ENCODE peak calls at places on chromosomes 12 and 14, in ten cellular contexts. P, E, B, U, Z, D, X, Q, W and N are unnamed samples.

GRCh38 chr12:125166046-125166445 is 100.8 kb downstream of the AACS start:
- DNase-seq in P (no peak), E (no peak), B (no peak), U (no peak), Z (no peak), D (no peak), X (no peak), Q (no peak), W (no peak), N (no peak)

GRCh38 chr14:22877000-22877501 is 5.5 kb downstream of the LRP10 start:
- DNase-seq in P (no peak), E (no peak), B (no peak), U (no peak), Z (no peak), D (no peak), X (no peak), Q (no peak), W (no peak), N (no peak)

GRCh38 chr14:45085004-45085403 is 1.1 kb downstream of the PRPF39 start:
- DNase-seq in P (peak), E (no peak), B (no peak), U (no peak), Z (no peak), D (peak), X (no peak), Q (no peak), W (no peak), N (no peak)

GRCh38 chr12:39605996-39606395 is 13.6 kb downstream of the ABCD2 start:
- DNase-seq in P (no peak), E (no peak), B (no peak), U (no peak), Z (no peak), D (no peak), X (no peak), Q (no peak), W (no peak), N (no peak)

GRCh38 chr14:74535756-74536325 is 42.3 kb downstream of the ISCA2 start:
- DNase-seq in P (no peak), E (no peak), B (no peak), U (no peak), Z (no peak), D (no peak), X (no peak), Q (no peak), W (no peak), N (no peak)

GRCh38 chr12:107167756-107168155 is 74.4 kb upstream of the CRY1 start:
- DNase-seq in P (no peak), E (no peak), B (no peak), U (no peak), Z (no peak), D (no peak), X (no peak), Q (no peak), W (no peak), N (no peak)

GRCh38 chr14:90886297-90886830 is 70.1 kb upstream of the TTC7B start:
- DNase-seq in P (no peak), E (no peak), B (no peak), U (no peak), Z (no peak), D (no peak), X (no peak), Q (no peak), W (no peak), N (no peak)

GRCh38 chr12:55742719-55743130 is at the start of gene GDF11:
- DNase-seq in P (peak), E (peak), B (peak), U (peak), Z (peak), D (peak), X (peak), Q (no peak), W (peak), N (no peak)

GRCh38 chr12:19186722-19187661 is 57.5 kb downstream of the PLEKHA5 start:
- DNase-seq in P (peak), E (no peak), B (peak), U (no peak), Z (no peak), D (peak), X (no peak), Q (peak), W (no peak), N (no peak)

GRCh38 chr14:29536886-29537511 is 390.6 kb downstream of the PRKD1 start:
- DNase-seq in P (no peak), E (no peak), B (no peak), U (no peak), Z (no peak), D (no peak), X (no peak), Q (no peak), W (no peak), N (no peak)

GRCh38 chr12:107749094-107749493 is 11.8 kb downstream of the PRDM4 start:
- DNase-seq in P (no peak), E (no peak), B (no peak), U (no peak), Z (no peak), D (no peak), X (no peak), Q (no peak), W (no peak), N (no peak)

GRCh38 chr14:60346706-60347105 is 97.7 kb downstream of the PPM1A start:
- DNase-seq in P (no peak), E (no peak), B (no peak), U (no peak), Z (no peak), D (no peak), X (no peak), Q (no peak), W (no peak), N (no peak)

GRCh38 chr14:20848316-20848954 is 42.8 kb upstream of the RNASE3 start:
- DNase-seq in P (no peak), E (no peak), B (no peak), U (no peak), Z (no peak), D (no peak), X (peak), Q (no peak), W (no peak), N (no peak)

GRCh38 chr12:11954181-11954580 is 116.6 kb upstream of the BCL2L14 start:
- DNase-seq in P (peak), E (no peak), B (no peak), U (no peak), Z (peak), D (no peak), X (no peak), Q (no peak), W (no peak), N (no peak)

GRCh38 chr12:3550839-3551238 is 59.8 kb downstream of the PRMT8 start:
- DNase-seq in P (no peak), E (no peak), B (no peak), U (no peak), Z (no peak), D (no peak), X (no peak), Q (no peak), W (no peak), N (no peak)

GRCh38 chr12:47281667-47282171 is 202.0 kb upstream of the AMIGO2 start:
- DNase-seq in P (peak), E (peak), B (no peak), U (no peak), Z (peak), D (no peak), X (no peak), Q (no peak), W (no peak), N (no peak)

GRCh38 chr14:75459099-75459741 is 31.4 kb downstream of the JDP2 start:
- DNase-seq in P (peak), E (no peak), B (no peak), U (no peak), Z (no peak), D (peak), X (peak), Q (no peak), W (no peak), N (no peak)

GRCh38 chr12:2395352-2395977 is 342.7 kb downstream of the CACNA1C start:
- DNase-seq in P (no peak), E (peak), B (peak), U (peak), Z (peak), D (no peak), X (no peak), Q (peak), W (peak), N (peak)

GRCh38 chr14:90503582-90503981 is 106.8 kb downstream of the CALM1 start:
- DNase-seq in P (no peak), E (no peak), B (no peak), U (no peak), Z (no peak), D (no peak), X (peak), Q (no peak), W (no peak), N (no peak)

GRCh38 chr12:40622246-40622838 is 69.9 kb upstream of the CNTN1 start:
- DNase-seq in P (peak), E (peak), B (no peak), U (no peak), Z (peak), D (peak), X (peak), Q (peak), W (no peak), N (peak)

GRCh38 chr14:100542619-100543205 is 44.5 kb downstream of the BEGAIN start:
- DNase-seq in P (no peak), E (no peak), B (no peak), U (no peak), Z (no peak), D (no peak), X (peak), Q (no peak), W (no peak), N (no peak)

GRCh38 chr12:117356048-117356447 is 5.4 kb downstream of the NOS1 start:
- DNase-seq in P (no peak), E (no peak), B (no peak), U (no peak), Z (no peak), D (no peak), X (no peak), Q (no peak), W (no peak), N (no peak)

GRCh38 chr12:13044002-13044858 is at the start of gene FAM234B:
- DNase-seq in P (peak), E (peak), B (peak), U (peak), Z (peak), D (peak), X (peak), Q (peak), W (peak), N (peak)

GRCh38 chr14:104139460-104140212 is 1.2 kb downstream of the KIF26A start:
- DNase-seq in P (no peak), E (no peak), B (no peak), U (no peak), Z (no peak), D (no peak), X (peak), Q (peak), W (no peak), N (no peak)

GRCh38 chr14:66610154-66610563 is 102.2 kb downstream of the GPHN start:
- DNase-seq in P (peak), E (no peak), B (no peak), U (no peak), Z (no peak), D (no peak), X (no peak), Q (no peak), W (no peak), N (peak)

GRCh38 chr14:61145258-61145902 is 135.8 kb downstream of the TMEM30B start:
- DNase-seq in P (no peak), E (no peak), B (no peak), U (no peak), Z (no peak), D (no peak), X (no peak), Q (no peak), W (no peak), N (no peak)

GRCh38 chr12:59708059-59708458 is 112.2 kb downstream of the SLC16A7 start:
- DNase-seq in P (no peak), E (no peak), B (no peak), U (no peak), Z (no peak), D (no peak), X (no peak), Q (no peak), W (no peak), N (no peak)

GRCh38 chr14:98984719-98985041 is 287.3 kb downstream of the BCL11B start:
- DNase-seq in P (peak), E (peak), B (peak), U (peak), Z (peak), D (no peak), X (no peak), Q (no peak), W (peak), N (no peak)

GRCh38 chr14:97779140-97779539 is 982.0 kb downstream of the VRK1 start:
- DNase-seq in P (no peak), E (no peak), B (no peak), U (no peak), Z (no peak), D (peak), X (no peak), Q (no peak), W (no peak), N (no peak)

GRCh38 chr14:21096889-21097615 is 1.4 kb downstream of the ZNF219 start:
- DNase-seq in P (no peak), E (no peak), B (no peak), U (no peak), Z (no peak), D (no peak), X (no peak), Q (no peak), W (no peak), N (no peak)

GRCh38 chr12:4011597-4011996 is 138.4 kb upstream of the PARP11 start:
- DNase-seq in P (no peak), E (no peak), B (no peak), U (no peak), Z (no peak), D (no peak), X (peak), Q (no peak), W (no peak), N (no peak)

GRCh38 chr12:103933237-103933636 is 3.0 kb downstream of the HSP90B1 start:
- DNase-seq in P (no peak), E (no peak), B (no peak), U (no peak), Z (no peak), D (no peak), X (no peak), Q (no peak), W (no peak), N (no peak)

GRCh38 chr14:104803280-104803915 is 2.5 kb downstream of the ZBTB42 start:
- DNase-seq in P (no peak), E (no peak), B (no peak), U (no peak), Z (no peak), D (no peak), X (peak), Q (no peak), W (no peak), N (no peak)

GRCh38 chr12:22477166-22477893 is 67.0 kb downstream of the C2CD5 start:
- DNase-seq in P (no peak), E (no peak), B (no peak), U (no peak), Z (no peak), D (no peak), X (no peak), Q (no peak), W (no peak), N (no peak)

GRCh38 chr12:47885012-47885501 is 19.7 kb downstream of the VDR start:
- DNase-seq in P (peak), E (peak), B (peak), U (peak), Z (peak), D (no peak), X (no peak), Q (no peak), W (peak), N (no peak)

GRCh38 chr12:48631071-48631470 is 51.0 kb downstream of the KANSL2 start:
- DNase-seq in P (no peak), E (no peak), B (no peak), U (no peak), Z (no peak), D (no peak), X (no peak), Q (no peak), W (no peak), N (no peak)

GRCh38 chr14:67944605-67945004 is 125.0 kb downstream of the RAD51B start:
- DNase-seq in P (no peak), E (no peak), B (no peak), U (no peak), Z (no peak), D (no peak), X (no peak), Q (no peak), W (no peak), N (no peak)

GRCh38 chr12:5710260-5710878 is 234.7 kb downstream of the ANO2 start:
- DNase-seq in P (no peak), E (no peak), B (no peak), U (no peak), Z (no peak), D (no peak), X (no peak), Q (no peak), W (no peak), N (no peak)

GRCh38 chr12:50786498-50787231 is 22.8 kb downstream of the ATF1 start:
- DNase-seq in P (no peak), E (no peak), B (no peak), U (no peak), Z (no peak), D (no peak), X (no peak), Q (peak), W (no peak), N (no peak)

GRCh38 chr14:70642313-70643235 is 858 bp downstream of the TTC9 start:
- DNase-seq in P (peak), E (peak), B (peak), U (no peak), Z (peak), D (no peak), X (peak), Q (no peak), W (no peak), N (no peak)